ENCODE peak calls at places on chromosomes 16 and 17, in six cellular contexts. F, C, N, Z, R and J are unnamed samples.

GRCh38 chr16:63904182-63904581 is 1217.7 kb downstream of the CDH11 start:
- DNase-seq in N (no peak), R (no peak), C (no peak), Z (no peak), F (no peak), J (no peak)

GRCh38 chr17:2723997-2724782 is 12.6 kb upstream of the CLUH start:
- DNase-seq in R (no peak), N (no peak), Z (no peak), F (peak), C (no peak), J (no peak)

GRCh38 chr16:14427371-14427948 is 202.6 kb downstream of the PARN start:
- DNase-seq in Z (no peak), R (no peak), F (no peak), N (no peak), C (peak), J (peak)

GRCh38 chr16:47057631-47057996 is 84.1 kb upstream of the DNAJA2 start:
- DNase-seq in N (no peak), R (no peak), Z (no peak), C (no peak), F (no peak), J (no peak)

GRCh38 chr16:80894091-80894490 is 89.7 kb upstream of the CDYL2 start:
- DNase-seq in N (no peak), Z (no peak), C (no peak), F (no peak), R (no peak), J (no peak)

GRCh38 chr16:325375-326155 is 27.0 kb downstream of the AXIN1 start:
- DNase-seq in R (no peak), Z (no peak), N (no peak), F (no peak), C (no peak), J (no peak)

GRCh38 chr17:10616502-10617119 is 40.5 kb downstream of the MYH3 start:
- DNase-seq in Z (peak), C (peak), N (peak), F (peak), R (peak), J (peak)

GRCh38 chr16:67166035-67166882 is 1.7 kb downstream of the HSF4 start:
- DNase-seq in Z (no peak), F (no peak), R (no peak), C (no peak), N (no peak), J (no peak)

GRCh38 chr17:5413682-5414081 is 5.8 kb downstream of the NUP88 start:
- DNase-seq in Z (no peak), F (no peak), N (no peak), R (no peak), C (no peak), J (peak)

GRCh38 chr17:40598021-40598927 is 33.0 kb upstream of the CCR7 start:
- DNase-seq in C (no peak), F (peak), R (peak), Z (no peak), N (no peak), J (no peak)

GRCh38 chr16:66408181-66409048 is 18.7 kb upstream of the BEAN1 start:
- DNase-seq in R (peak), N (no peak), F (no peak), C (peak), Z (no peak), J (peak)

GRCh38 chr16:89721644-89722391 is 481 bp downstream of the ZNF276 start:
- DNase-seq in R (peak), Z (peak), C (no peak), N (peak), F (peak), J (peak)

GRCh38 chr17:21272881-21273839 is 11.4 kb upstream of the MAP2K3 start:
- DNase-seq in C (no peak), R (no peak), N (no peak), Z (no peak), F (no peak), J (no peak)

GRCh38 chr16:89256651-89257254 is 39.2 kb downstream of the ZNF778 start:
- DNase-seq in R (peak), F (peak), Z (peak), N (peak), C (no peak), J (peak)

GRCh38 chr17:81053043-81053970 is 18.4 kb downstream of the BAIAP2 start:
- DNase-seq in N (no peak), R (no peak), F (no peak), Z (no peak), C (no peak), J (no peak)

GRCh38 chr17:2822358-2822757 is 26.1 kb downstream of the RAP1GAP2 start:
- DNase-seq in F (no peak), N (no peak), R (no peak), C (no peak), Z (no peak), J (no peak)

GRCh38 chr16:825298-826061 is 24.9 kb upstream of the GNG13 start:
- DNase-seq in F (no peak), C (no peak), R (no peak), N (no peak), Z (no peak), J (peak)

GRCh38 chr17:20284018-20284417 is 183.3 kb downstream of the LGALS9B start:
- DNase-seq in R (no peak), C (no peak), F (no peak), N (no peak), Z (no peak), J (no peak)

GRCh38 chr17:7851438-7852261 is 3.2 kb upstream of the TMEM88 start:
- DNase-seq in Z (peak), C (peak), F (peak), N (peak), R (peak), J (peak)

GRCh38 chr16:31484491-31485171 is 1.7 kb downstream of the SLC5A2 start:
- DNase-seq in N (no peak), R (no peak), Z (no peak), F (no peak), C (no peak), J (no peak)

GRCh38 chr16:26672206-26672605 is 394.5 kb upstream of the C16orf82 start:
- DNase-seq in N (no peak), Z (no peak), C (no peak), F (peak), R (peak), J (no peak)

GRCh38 chr17:40511136-40511535 is 9.7 kb upstream of the TNS4 start:
- DNase-seq in C (no peak), F (no peak), N (no peak), Z (no peak), R (no peak), J (no peak)

GRCh38 chr16:54080524-54081008 is 206.0 kb downstream of the IRX3 start:
- DNase-seq in R (no peak), Z (no peak), N (no peak), F (no peak), C (no peak), J (peak)

GRCh38 chr16:84720180-84720579 is 20.4 kb downstream of the USP10 start:
- DNase-seq in N (no peak), R (no peak), Z (no peak), F (no peak), C (no peak), J (peak)

GRCh38 chr16:69939821-69940585 is 11.1 kb upstream of the CLEC18A start:
- DNase-seq in N (no peak), F (no peak), C (no peak), Z (no peak), R (no peak), J (no peak)

GRCh38 chr17:30388321-30389179 is 9.8 kb downstream of the CPD start:
- DNase-seq in R (no peak), F (no peak), C (no peak), Z (no peak), N (no peak), J (no peak)

GRCh38 chr17:10737168-10737622 is 7.4 kb upstream of the TMEM220 start:
- DNase-seq in F (no peak), N (peak), Z (no peak), C (peak), R (peak), J (peak)

GRCh38 chr17:78962345-78962983 is 17.3 kb downstream of the LGALS3BP start:
- DNase-seq in R (no peak), N (no peak), Z (no peak), F (no peak), C (no peak), J (no peak)

GRCh38 chr16:2082171-2082982 is 34.6 kb downstream of the TSC2 start:
- DNase-seq in F (no peak), C (no peak), R (no peak), N (no peak), Z (no peak), J (no peak)

GRCh38 chr17:78958556-78959191 is 21.0 kb downstream of the LGALS3BP start:
- DNase-seq in F (no peak), C (peak), Z (no peak), R (no peak), N (no peak), J (peak)

GRCh38 chr16:21083729-21084268 is 66.8 kb downstream of the DNAH3 start:
- DNase-seq in C (peak), N (no peak), R (peak), F (peak), Z (no peak), J (peak)

GRCh38 chr16:67100569-67101300 is 9.0 kb upstream of the PHAF1 start:
- DNase-seq in Z (no peak), R (no peak), C (no peak), F (no peak), N (no peak), J (peak)

GRCh38 chr16:82062645-82063058 is 27.6 kb downstream of the HSD17B2 start:
- DNase-seq in C (no peak), N (no peak), R (no peak), Z (no peak), F (no peak), J (peak)